ENCODE peak calls at places on chromosome 1, in seven cellular contexts. Y, H, U, N, R, B and O are unnamed samples.

GRCh38 chr1:27941671-27942540 is 7.1 kb downstream of the SMPDL3B start:
- DNase-seq in Y (no peak), H (no peak), U (no peak), N (no peak), R (no peak), B (no peak), O (no peak)

GRCh38 chr1:1858382-1859086 is 32.4 kb downstream of the GNB1 start:
- DNase-seq in Y (peak), H (no peak), U (peak), N (no peak), R (peak), B (peak), O (peak)

GRCh38 chr1:24142546-24143431 is at the start of gene IL22RA1:
- DNase-seq in Y (no peak), H (no peak), U (no peak), N (no peak), R (peak), B (no peak), O (no peak)

GRCh38 chr1:75265792-75266191 is 131.6 kb downstream of the LHX8 start:
- DNase-seq in Y (no peak), H (peak), U (no peak), N (no peak), R (peak), B (peak), O (no peak)

GRCh38 chr1:116751626-116752025 is 2.6 kb upstream of the CD2 start:
- DNase-seq in Y (no peak), H (no peak), U (no peak), N (no peak), R (no peak), B (no peak), O (no peak)

GRCh38 chr1:97849350-97850339 is 71.2 kb downstream of the DPYD start:
- DNase-seq in Y (no peak), H (peak), U (no peak), N (no peak), R (peak), B (peak), O (no peak)

GRCh38 chr1:37498872-37499617 is 15.5 kb downstream of the MEAF6 start:
- DNase-seq in Y (no peak), H (no peak), U (no peak), N (no peak), R (no peak), B (peak), O (no peak)

GRCh38 chr1:15056515-15057285 is 96.8 kb upstream of the TMEM51 start:
- DNase-seq in Y (no peak), H (peak), U (no peak), N (no peak), R (peak), B (peak), O (no peak)

GRCh38 chr1:36203554-36204346 is 20.5 kb upstream of the THRAP3 start:
- DNase-seq in Y (no peak), H (no peak), U (peak), N (peak), R (peak), B (peak), O (peak)